ENCODE peak calls at places on chromosomes 2 and 18, in seven cellular contexts. K is hepatocyte, J is PC-3, O is GM23248, Y is HCT116, N is neural progenitor cell, D is MM.1S. R is an unnamed sample.

GRCh38 chr18:28005164-28005563 is 171.8 kb downstream of the CDH2 start:
- DNase-seq in D (no peak), J (no peak), Y (no peak), K (no peak), N (peak; percentile 11), O (no peak), R (peak; percentile 23)

GRCh38 chr2:2672249-2672648 is 341.2 kb upstream of the MYT1L start:
- DNase-seq in D (no peak), Y (no peak), N (no peak), J (no peak), O (no peak), K (no peak), R (no peak)

GRCh38 chr18:50162486-50163304 is 32.3 kb downstream of the MYO5B start:
- DNase-seq in K (no peak), O (no peak), N (no peak), Y (no peak), J (peak; percentile 26), D (no peak), R (no peak)

GRCh38 chr2:201467666-201468065 is 16.1 kb downstream of the STRADB start:
- DNase-seq in Y (no peak), D (no peak), J (peak; percentile 70), K (no peak), O (peak; percentile 19), N (no peak), R (no peak)

GRCh38 chr2:232345251-232345650 is 33.3 kb upstream of the ALPP start:
- DNase-seq in Y (no peak), K (no peak), O (no peak), N (no peak), D (no peak), J (no peak), R (no peak)

GRCh38 chr2:174631009-174631981 is 33.7 kb upstream of the WIPF1 start:
- DNase-seq in K (no peak), J (peak; percentile 11), D (no peak), Y (no peak), O (peak; percentile 96), N (no peak), R (no peak)

GRCh38 chr2:161676902-161677496 is 52.8 kb downstream of the SLC4A10 start:
- DNase-seq in D (no peak), Y (no peak), N (no peak), K (no peak), O (no peak), J (no peak), R (peak; percentile 9)

GRCh38 chr2:33275689-33276444 is 200.6 kb upstream of the RASGRP3 start:
- DNase-seq in D (no peak), Y (peak; percentile 6), K (peak; percentile 78), O (peak; percentile 99), J (peak; percentile 99), N (no peak), R (no peak)

GRCh38 chr18:61898576-61899205 is 5.9 kb upstream of the RNF152 start:
- DNase-seq in N (no peak), J (peak; percentile 37), O (no peak), D (no peak), Y (no peak), K (peak; percentile 67), R (no peak)

GRCh38 chr2:133887676-133888040 is 319.4 kb upstream of the NCKAP5 start:
- DNase-seq in Y (no peak), O (peak; percentile 1), N (no peak), D (no peak), J (peak; percentile 35), K (no peak), R (no peak)

GRCh38 chr18:37566479-37567060 is 972 bp upstream of the CELF4 start:
- DNase-seq in N (peak; percentile 36), K (no peak), D (no peak), J (no peak), O (peak; percentile 14), Y (no peak), R (peak; percentile 46)
- TF ChIP-seq EZH2 in N (no peak), K (no peak), D (no peak), J (no peak), O (peak; percentile 99), Y (no peak), R (peak; percentile 81)

DNA sequence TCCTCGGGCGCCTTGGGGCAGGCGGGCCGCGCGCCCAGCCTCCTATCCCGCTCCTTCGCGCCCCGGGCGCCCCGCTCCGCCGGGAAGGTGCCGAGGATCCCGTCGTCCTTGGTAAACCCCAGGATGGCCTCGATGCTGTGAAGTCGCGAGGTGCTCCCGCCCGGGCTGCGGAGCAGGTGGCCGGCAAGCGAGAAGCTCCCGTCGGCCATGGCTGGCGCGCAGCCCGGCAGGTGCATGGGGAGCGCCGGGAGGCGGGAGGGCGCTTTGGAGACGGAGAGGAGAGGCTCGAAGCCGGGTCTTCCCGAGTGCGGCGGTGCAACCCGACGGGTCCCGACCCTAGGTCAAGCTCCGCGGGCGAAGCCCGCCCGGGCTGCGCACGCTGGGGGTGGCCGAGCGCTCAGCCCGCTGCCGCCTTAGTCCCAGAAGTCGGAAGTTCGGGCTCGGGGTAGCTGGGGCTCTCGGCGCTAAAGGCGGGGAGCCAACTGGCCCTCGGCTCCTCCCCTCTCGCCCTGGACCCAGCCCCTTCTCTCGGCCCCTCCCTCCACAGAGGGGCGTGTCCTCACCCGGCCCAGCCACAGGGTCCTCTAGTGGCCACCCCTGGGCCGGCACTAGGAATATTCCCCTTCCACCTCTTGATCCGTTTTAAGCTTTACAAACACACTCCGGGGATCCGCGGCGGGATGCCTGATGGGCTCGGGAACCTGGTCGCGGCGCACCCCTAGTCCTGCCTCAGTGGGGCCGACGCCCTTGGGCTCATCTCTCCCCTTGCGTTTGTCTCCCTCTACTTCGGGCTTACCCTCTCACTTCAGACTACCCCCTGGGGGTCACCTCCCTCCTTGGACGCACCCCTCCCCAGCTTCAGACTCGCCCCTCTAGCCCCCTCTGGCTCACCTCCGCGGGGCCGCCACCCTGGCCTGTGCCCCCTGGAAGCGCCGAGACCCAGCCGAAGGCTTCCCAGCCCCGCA is at the start of gene RAX:
- DNase-seq in N (peak; percentile 96), D (no peak), J (no peak), K (peak; percentile 50), Y (no peak), O (peak; percentile 35), R (peak; percentile 95)
- H3K4me2 ChIP-seq in N (peak within 1 kb of the TSS; percentile 92), D (peak within 1 kb of the TSS; percentile 52), J (no peak within 1 kb of the TSS), K (peak within 1 kb of the TSS; percentile 73), Y (no peak within 1 kb of the TSS), O (no peak within 1 kb of the TSS), R (peak within 1 kb of the TSS; percentile 98)

GRCh38 chr2:156437272-156437671 is 1.1 kb downstream of the GPD2 start:
- DNase-seq in D (no peak), Y (no peak), K (no peak), O (peak; percentile 68), N (peak; percentile 5), J (no peak), R (no peak)

GRCh38 chr2:156435725-156436476 is at the start of gene GPD2:
- DNase-seq in N (peak; percentile 94), K (peak; percentile 96), Y (peak; percentile 70), D (peak; percentile 15), J (peak; percentile 91), O (peak; percentile 96), R (peak; percentile 95)

GRCh38 chr2:156435392-156435724 is 821 bp upstream of the GPD2 start:
- DNase-seq in N (no peak), J (no peak), Y (no peak), D (no peak), O (no peak), K (no peak), R (no peak)

GRCh38 chr2:156436477-156437085 is 402 bp downstream of the GPD2 start:
- DNase-seq in Y (no peak), D (peak; percentile 34), O (peak; percentile 63), N (peak; percentile 33), J (peak; percentile 20), K (peak; percentile 30), R (peak; percentile 25)

DNA sequence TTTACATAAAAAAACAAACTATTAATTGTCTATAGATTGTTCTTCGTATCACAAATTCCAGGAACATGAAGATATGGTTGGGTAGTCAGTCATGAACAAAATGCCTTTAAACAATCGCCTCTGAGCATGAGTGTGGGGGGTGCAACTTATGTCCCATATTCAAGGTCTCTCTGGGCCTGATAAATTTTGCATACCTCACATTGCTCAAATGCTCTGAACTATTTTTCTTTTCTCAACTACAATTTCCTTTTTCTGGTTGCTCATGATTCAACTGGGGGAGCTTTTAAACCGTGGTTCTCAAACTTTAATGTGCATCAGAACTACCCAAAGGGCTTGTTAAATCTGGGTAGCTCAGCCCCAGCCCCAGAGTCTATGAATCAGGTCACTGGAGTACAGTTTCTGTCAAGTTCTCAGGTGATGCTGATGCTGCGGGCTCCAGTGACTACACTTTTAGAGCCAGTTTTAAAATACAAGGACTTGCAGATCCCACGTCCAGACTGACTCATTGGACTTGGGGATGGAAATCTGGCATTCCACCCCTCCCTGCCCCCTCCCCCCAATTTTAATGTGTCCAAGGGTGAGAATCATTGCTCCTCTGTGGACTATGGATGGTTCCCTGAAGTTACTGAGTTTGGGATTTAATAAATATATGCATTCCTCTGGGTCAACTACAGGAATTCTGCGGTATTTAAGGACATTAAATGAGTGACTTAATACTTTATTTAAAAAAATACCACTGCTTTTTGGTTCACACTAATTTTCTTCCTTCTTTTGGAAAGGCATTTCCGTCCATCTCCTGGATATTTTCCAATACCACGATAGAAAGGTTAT is 1.5 kb upstream of the GPD2 start:
- DNase-seq in N (peak; percentile 2), Y (no peak), J (peak; percentile 26), D (no peak), O (peak; percentile 50), K (no peak), R (no peak)
- TF ChIP-seq EZH2phosphoT487 in N (no peak), Y (no peak), J (no peak), D (no peak), O (no peak), K (no peak), R (no peak)

GRCh38 chr2:176123483-176123843 is 944 bp downstream of the HOXD9 start:
- DNase-seq in D (no peak), O (no peak), J (no peak), N (no peak), Y (no peak), K (no peak), R (no peak)

GRCh38 chr2:176121377-176122111 is 975 bp upstream of the HOXD9 start:
- DNase-seq in Y (no peak), O (no peak), D (no peak), N (no peak), J (no peak), K (no peak), R (no peak)

GRCh38 chr2:176123847-176124273 is 1.3 kb downstream of the HOXD9 start:
- DNase-seq in J (no peak), N (no peak), O (no peak), D (no peak), Y (no peak), K (no peak), R (no peak)

GRCh38 chr2:176122266-176122632 is 270 bp upstream of the HOXD9 start:
- DNase-seq in N (peak; percentile 65), K (no peak), Y (no peak), J (no peak), O (no peak), D (no peak), R (no peak)

DNA sequence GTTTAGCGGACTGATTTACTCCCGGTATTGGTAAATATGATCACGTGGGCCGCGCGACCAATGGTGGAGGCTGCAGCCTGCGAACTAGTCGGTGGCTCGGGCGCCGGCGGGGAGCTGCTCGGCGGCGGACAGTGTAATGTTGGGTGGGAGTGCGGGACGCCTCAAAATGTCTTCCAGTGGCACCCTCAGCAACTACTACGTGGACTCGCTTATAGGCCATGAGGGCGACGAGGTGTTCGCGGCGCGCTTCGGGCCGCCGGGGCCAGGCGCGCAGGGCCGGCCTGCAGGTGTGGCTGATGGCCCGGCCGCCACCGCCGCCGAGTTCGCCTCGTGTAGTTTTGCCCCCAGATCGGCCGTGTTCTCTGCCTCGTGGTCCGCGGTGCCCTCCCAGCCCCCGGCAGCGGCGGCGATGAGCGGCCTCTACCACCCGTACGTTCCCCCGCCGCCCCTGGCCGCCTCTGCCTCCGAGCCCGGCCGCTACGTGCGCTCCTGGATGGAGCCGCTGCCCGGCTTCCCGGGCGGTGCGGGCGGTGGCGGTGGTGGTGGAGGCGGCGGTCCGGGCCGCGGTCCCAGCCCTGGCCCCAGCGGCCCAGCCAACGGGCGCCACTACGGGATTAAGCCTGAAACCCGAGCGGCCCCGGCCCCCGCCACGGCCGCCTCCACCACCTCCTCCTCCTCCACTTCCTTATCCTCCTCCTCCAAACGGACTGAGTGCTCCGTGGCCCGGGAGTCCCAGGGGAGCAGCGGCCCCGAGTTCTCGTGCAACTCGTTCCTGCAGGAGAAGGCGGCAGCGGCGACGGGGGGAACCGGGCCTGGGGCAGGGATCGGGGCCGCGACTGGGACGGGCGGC is at the start of gene HOXD9:
- DNase-seq in K (no peak), N (peak; percentile 67), Y (no peak), J (no peak), D (no peak), O (peak; percentile 91), R (no peak)
- TF ChIP-seq EZH2 in K (peak; percentile 92), N (peak; percentile 73), Y (no peak), J (no peak), D (no peak), O (no peak), R (peak; percentile 93)